ENCODE peak calls at places on chromosomes 11 and 22, in seven cellular contexts. One of them, this sample, is unnamed.

GRCh38 chr11:73414977-73415492 is 38.8 kb downstream of the RELT start:
- DNase-seq in iPS-NIHi11: no peak
- DNase-seq in HEK293T: no peak
- DNase-seq in foreskin fibroblast: peak
- DNase-seq in NCI-H1436 treated with DMSO at 0.1 percent for 48 hours: no peak
- DNase-seq in left kidney: no peak
- DNase-seq in Calu3: no peak
- DNase-seq in this sample: no peak

GRCh38 chr11:65423516-65424199 is 1.1 kb downstream of the NEAT1 start:
- DNase-seq in Calu3: no peak
- DNase-seq in HEK293T: no peak
- DNase-seq in NCI-H1436 treated with DMSO at 0.1 percent for 48 hours: no peak
- DNase-seq in foreskin fibroblast: no peak
- DNase-seq in left kidney: peak
- DNase-seq in iPS-NIHi11: no peak
- DNase-seq in this sample: no peak

GRCh38 chr11:87926250-87926970 is 248.8 kb downstream of the RAB38 start:
- DNase-seq in HEK293T: no peak
- DNase-seq in left kidney: no peak
- DNase-seq in iPS-NIHi11: peak
- DNase-seq in NCI-H1436 treated with DMSO at 0.1 percent for 48 hours: no peak
- DNase-seq in foreskin fibroblast: peak
- DNase-seq in Calu3: no peak
- DNase-seq in this sample: no peak

GRCh38 chr11:76769071-76769560 is 14.0 kb upstream of the TSKU start:
- DNase-seq in HEK293T: no peak
- DNase-seq in foreskin fibroblast: no peak
- DNase-seq in iPS-NIHi11: no peak
- DNase-seq in Calu3: no peak
- DNase-seq in left kidney: no peak
- DNase-seq in NCI-H1436 treated with DMSO at 0.1 percent for 48 hours: no peak
- DNase-seq in this sample: no peak

GRCh38 chr11:111086058-111086457 is 159.5 kb upstream of the POU2AF2 start:
- DNase-seq in foreskin fibroblast: no peak
- DNase-seq in NCI-H1436 treated with DMSO at 0.1 percent for 48 hours: no peak
- DNase-seq in iPS-NIHi11: peak
- DNase-seq in Calu3: no peak
- DNase-seq in HEK293T: no peak
- DNase-seq in left kidney: peak
- DNase-seq in this sample: no peak

GRCh38 chr11:44572884-44573283 is 7.4 kb downstream of the CD82 start:
- DNase-seq in Calu3: no peak
- DNase-seq in iPS-NIHi11: no peak
- DNase-seq in foreskin fibroblast: no peak
- DNase-seq in HEK293T: no peak
- DNase-seq in NCI-H1436 treated with DMSO at 0.1 percent for 48 hours: no peak
- DNase-seq in left kidney: no peak
- DNase-seq in this sample: no peak

GRCh38 chr11:128422576-128423370 is 164.6 kb downstream of the ETS1 start:
- DNase-seq in HEK293T: no peak
- DNase-seq in iPS-NIHi11: no peak
- DNase-seq in foreskin fibroblast: no peak
- DNase-seq in NCI-H1436 treated with DMSO at 0.1 percent for 48 hours: peak
- DNase-seq in Calu3: no peak
- DNase-seq in left kidney: peak
- DNase-seq in this sample: no peak

GRCh38 chr22:42872821-42873220 is 15.7 kb upstream of the ARFGAP3 start:
- DNase-seq in Calu3: no peak
- DNase-seq in left kidney: no peak
- DNase-seq in NCI-H1436 treated with DMSO at 0.1 percent for 48 hours: no peak
- DNase-seq in foreskin fibroblast: no peak
- DNase-seq in iPS-NIHi11: no peak
- DNase-seq in HEK293T: no peak
- DNase-seq in this sample: no peak

GRCh38 chr11:3109921-3110706 is 52.9 kb upstream of the CARS1 start:
- DNase-seq in NCI-H1436 treated with DMSO at 0.1 percent for 48 hours: no peak
- DNase-seq in Calu3: no peak
- DNase-seq in HEK293T: peak
- DNase-seq in left kidney: peak
- DNase-seq in foreskin fibroblast: no peak
- DNase-seq in iPS-NIHi11: peak
- DNase-seq in this sample: peak

GRCh38 chr11:74388678-74389327 is 9.4 kb downstream of the PGM2L1 start:
- DNase-seq in foreskin fibroblast: peak
- DNase-seq in left kidney: peak
- DNase-seq in NCI-H1436 treated with DMSO at 0.1 percent for 48 hours: no peak
- DNase-seq in Calu3: peak
- DNase-seq in iPS-NIHi11: peak
- DNase-seq in HEK293T: peak
- DNase-seq in this sample: peak

GRCh38 chr22:30824711-30825110 is 130.0 kb downstream of the OSBP2 start:
- DNase-seq in HEK293T: no peak
- DNase-seq in iPS-NIHi11: no peak
- DNase-seq in Calu3: no peak
- DNase-seq in left kidney: no peak
- DNase-seq in NCI-H1436 treated with DMSO at 0.1 percent for 48 hours: no peak
- DNase-seq in foreskin fibroblast: no peak
- DNase-seq in this sample: no peak

GRCh38 chr11:1360835-1361357 is 28.8 kb upstream of the BRSK2 start:
- DNase-seq in NCI-H1436 treated with DMSO at 0.1 percent for 48 hours: no peak
- DNase-seq in iPS-NIHi11: no peak
- DNase-seq in HEK293T: no peak
- DNase-seq in foreskin fibroblast: no peak
- DNase-seq in Calu3: no peak
- DNase-seq in left kidney: no peak
- DNase-seq in this sample: no peak

GRCh38 chr22:47034905-47035419 is 272.5 kb downstream of the TBC1D22A start:
- DNase-seq in foreskin fibroblast: no peak
- DNase-seq in NCI-H1436 treated with DMSO at 0.1 percent for 48 hours: no peak
- DNase-seq in HEK293T: no peak
- DNase-seq in left kidney: peak
- DNase-seq in Calu3: no peak
- DNase-seq in iPS-NIHi11: no peak
- DNase-seq in this sample: no peak

GRCh38 chr11:64760759-64761417 is 1.1 kb upstream of the PYGM start:
- DNase-seq in HEK293T: no peak
- DNase-seq in NCI-H1436 treated with DMSO at 0.1 percent for 48 hours: no peak
- DNase-seq in foreskin fibroblast: no peak
- DNase-seq in left kidney: no peak
- DNase-seq in Calu3: no peak
- DNase-seq in iPS-NIHi11: no peak
- DNase-seq in this sample: no peak

GRCh38 chr11:120128392-120129172 is 9.3 kb downstream of the TRIM29 start:
- DNase-seq in Calu3: peak
- DNase-seq in foreskin fibroblast: peak
- DNase-seq in iPS-NIHi11: no peak
- DNase-seq in left kidney: peak
- DNase-seq in HEK293T: peak
- DNase-seq in NCI-H1436 treated with DMSO at 0.1 percent for 48 hours: no peak
- DNase-seq in this sample: no peak

GRCh38 chr11:93113824-93114223 is 84.0 kb downstream of the SLC36A4 start:
- DNase-seq in HEK293T: no peak
- DNase-seq in Calu3: no peak
- DNase-seq in NCI-H1436 treated with DMSO at 0.1 percent for 48 hours: no peak
- DNase-seq in foreskin fibroblast: no peak
- DNase-seq in iPS-NIHi11: peak
- DNase-seq in left kidney: no peak
- DNase-seq in this sample: no peak